ENCODE peak calls at places on chromosomes 1 and 21, in four cellular contexts. One of them, this sample, is unnamed.

GRCh38 chr1:98669355-98670296 is 8.1 kb downstream of the SNX7 start:
- DNase-seq in anterior cingulate cortex: no peak
- DNase-seq in body of pancreas: no peak
- DNase-seq in OCI-LY7: no peak
- DNase-seq in this sample: no peak

GRCh38 chr1:204065174-204065985 is 7.5 kb upstream of the SOX13 start:
- DNase-seq in OCI-LY7: no peak
- DNase-seq in body of pancreas: no peak
- DNase-seq in anterior cingulate cortex: peak; percentile 73
- DNase-seq in this sample: no peak

GRCh38 chr1:68917456-68917855 is 420.6 kb upstream of the DEPDC1 start:
- DNase-seq in body of pancreas: no peak
- DNase-seq in anterior cingulate cortex: no peak
- DNase-seq in OCI-LY7: no peak
- DNase-seq in this sample: no peak

GRCh38 chr1:8343464-8344001 is 25.6 kb downstream of the SLC45A1 start:
- DNase-seq in OCI-LY7: no peak
- DNase-seq in anterior cingulate cortex: no peak
- DNase-seq in body of pancreas: peak; percentile 51
- DNase-seq in this sample: peak; percentile 96

GRCh38 chr1:150544204-150544603 is 5.0 kb upstream of the ADAMTSL4 start:
- DNase-seq in OCI-LY7: no peak
- DNase-seq in body of pancreas: no peak
- DNase-seq in anterior cingulate cortex: no peak
- DNase-seq in this sample: no peak

GRCh38 chr1:921011-921837 is 2.5 kb upstream of the SAMD11 start:
- DNase-seq in anterior cingulate cortex: peak; percentile 53
- DNase-seq in body of pancreas: peak; percentile 70
- DNase-seq in OCI-LY7: peak; percentile 81
- DNase-seq in this sample: peak; percentile 88

GRCh38 chr1:165216254-165216653 is 140.3 kb downstream of the LMX1A start:
- DNase-seq in anterior cingulate cortex: no peak
- DNase-seq in body of pancreas: no peak
- DNase-seq in OCI-LY7: no peak
- DNase-seq in this sample: no peak

GRCh38 chr1:87292684-87293493 is 35.8 kb upstream of the LMO4 start:
- DNase-seq in anterior cingulate cortex: peak; percentile 13
- DNase-seq in OCI-LY7: peak; percentile 78
- DNase-seq in body of pancreas: peak; percentile 58
- DNase-seq in this sample: no peak

GRCh38 chr1:16175610-16176553 is 20.0 kb upstream of the EPHA2 start:
- DNase-seq in OCI-LY7: no peak
- DNase-seq in anterior cingulate cortex: peak; percentile 62
- DNase-seq in body of pancreas: peak; percentile 87
- DNase-seq in this sample: peak; percentile 96

GRCh38 chr1:47650205-47650604 is 212.4 kb downstream of the FOXD2 start:
- DNase-seq in body of pancreas: no peak
- DNase-seq in anterior cingulate cortex: no peak
- DNase-seq in OCI-LY7: no peak
- DNase-seq in this sample: no peak

GRCh38 chr1:31196685-31197084 is 43.0 kb downstream of the NKAIN1 start:
- DNase-seq in OCI-LY7: no peak
- DNase-seq in anterior cingulate cortex: no peak
- DNase-seq in body of pancreas: no peak
- DNase-seq in this sample: no peak

GRCh38 chr1:4298333-4298732 is 356.1 kb upstream of the AJAP1 start:
- DNase-seq in OCI-LY7: no peak
- DNase-seq in anterior cingulate cortex: no peak
- DNase-seq in body of pancreas: no peak
- DNase-seq in this sample: peak; percentile 37

GRCh38 chr1:8525291-8526275 is 207.7 kb downstream of the SLC45A1 start:
- DNase-seq in anterior cingulate cortex: peak; percentile 93
- DNase-seq in body of pancreas: peak; percentile 76
- DNase-seq in OCI-LY7: peak; percentile 92
- DNase-seq in this sample: peak; percentile 83

GRCh38 chr1:171801395-171801990 is 20.0 kb downstream of the METTL13 start:
- DNase-seq in OCI-LY7: peak; percentile 41
- DNase-seq in body of pancreas: no peak
- DNase-seq in anterior cingulate cortex: peak; percentile 12
- DNase-seq in this sample: no peak

GRCh38 chr1:32068891-32069590 is 3.7 kb upstream of the TMEM39B start:
- DNase-seq in anterior cingulate cortex: no peak
- DNase-seq in OCI-LY7: no peak
- DNase-seq in body of pancreas: no peak
- DNase-seq in this sample: no peak

GRCh38 chr21:39141502-39141901 is 41.7 kb downstream of the PSMG1 start:
- DNase-seq in body of pancreas: no peak
- DNase-seq in anterior cingulate cortex: no peak
- DNase-seq in OCI-LY7: no peak
- DNase-seq in this sample: no peak

GRCh38 chr1:41380979-41381690 is 19.9 kb downstream of the FOXO6 start:
- DNase-seq in OCI-LY7: no peak
- DNase-seq in anterior cingulate cortex: peak; percentile 28
- DNase-seq in body of pancreas: peak; percentile 66
- DNase-seq in this sample: peak; percentile 90

GRCh38 chr1:156860113-156860638 is 489 bp upstream of the NTRK1 start:
- DNase-seq in OCI-LY7: peak; percentile 63
- DNase-seq in body of pancreas: peak; percentile 48
- DNase-seq in anterior cingulate cortex: no peak
- DNase-seq in this sample: peak; percentile 80

GRCh38 chr1:95863086-95863485 is 629.1 kb downstream of the RWDD3 start:
- DNase-seq in OCI-LY7: no peak
- DNase-seq in body of pancreas: no peak
- DNase-seq in anterior cingulate cortex: no peak
- DNase-seq in this sample: no peak

GRCh38 chr1:43206721-43207228 is 34.6 kb downstream of the CFAP57 start:
- DNase-seq in OCI-LY7: no peak
- DNase-seq in anterior cingulate cortex: peak; percentile 32
- DNase-seq in body of pancreas: peak; percentile 21
- DNase-seq in this sample: peak; percentile 74

GRCh38 chr21:16519012-16519411 is 789.2 kb downstream of the USP25 start:
- DNase-seq in body of pancreas: no peak
- DNase-seq in anterior cingulate cortex: no peak
- DNase-seq in OCI-LY7: no peak
- DNase-seq in this sample: no peak

GRCh38 chr21:46009951-46010655 is 28.5 kb downstream of the COL6A1 start:
- DNase-seq in body of pancreas: no peak
- DNase-seq in OCI-LY7: no peak
- DNase-seq in anterior cingulate cortex: no peak
- DNase-seq in this sample: no peak

GRCh38 chr1:150288822-150289221 is 4.8 kb upstream of the MRPS21 start:
- DNase-seq in anterior cingulate cortex: no peak
- DNase-seq in OCI-LY7: no peak
- DNase-seq in body of pancreas: no peak
- DNase-seq in this sample: no peak

GRCh38 chr1:102234753-102235359 is 238.1 kb upstream of the OLFM3 start:
- DNase-seq in anterior cingulate cortex: no peak
- DNase-seq in body of pancreas: no peak
- DNase-seq in OCI-LY7: no peak
- DNase-seq in this sample: peak; percentile 49

GRCh38 chr1:58815069-58815679 is 31.3 kb upstream of the JUN start:
- DNase-seq in body of pancreas: peak; percentile 88
- DNase-seq in OCI-LY7: peak; percentile 72
- DNase-seq in anterior cingulate cortex: peak; percentile 15
- DNase-seq in this sample: peak; percentile 95

GRCh38 chr1:88016947-88017346 is 667.1 kb upstream of the PKN2 start:
- DNase-seq in body of pancreas: no peak
- DNase-seq in OCI-LY7: no peak
- DNase-seq in anterior cingulate cortex: no peak
- DNase-seq in this sample: no peak

GRCh38 chr1:94165843-94166242 is 44.9 kb upstream of the ABCA4 start:
- DNase-seq in body of pancreas: no peak
- DNase-seq in anterior cingulate cortex: no peak
- DNase-seq in OCI-LY7: no peak
- DNase-seq in this sample: no peak

GRCh38 chr1:52216907-52217458 is 75.1 kb downstream of the ZFYVE9 start:
- DNase-seq in OCI-LY7: no peak
- DNase-seq in body of pancreas: no peak
- DNase-seq in anterior cingulate cortex: no peak
- DNase-seq in this sample: no peak

GRCh38 chr1:201493757-201494617 is 12.9 kb downstream of the CSRP1 start:
- DNase-seq in anterior cingulate cortex: no peak
- DNase-seq in OCI-LY7: no peak
- DNase-seq in body of pancreas: peak; percentile 22
- DNase-seq in this sample: no peak